ENCODE peak calls at places on chromosome 2, in eight cellular contexts. I, O, A, K, T, E, V and X are unnamed samples.

GRCh38 chr2:191572319-191572718 is 105.6 kb upstream of the NABP1 start:
- DNase-seq in O (no peak), K (no peak), A (no peak), V (no peak), E (no peak), T (no peak), I (no peak), X (no peak)

GRCh38 chr2:237581326-237581725 is 9.2 kb downstream of the RAB17 start:
- DNase-seq in O (no peak), A (no peak), I (no peak), K (no peak), E (no peak), V (no peak), T (no peak), X (no peak)

GRCh38 chr2:145751634-145752033 is 1231.7 kb upstream of the ZEB2 start:
- DNase-seq in O (no peak), V (peak; percentile 59), T (peak; percentile 66), A (no peak), I (peak; percentile 82), K (peak; percentile 8), E (no peak), X (no peak)

GRCh38 chr2:197209742-197210408 is 100.7 kb downstream of the ANKRD44 start:
- DNase-seq in T (peak; percentile 53), O (no peak), E (no peak), I (no peak), A (no peak), K (no peak), V (no peak), X (no peak)

GRCh38 chr2:48483916-48484315 is 46.0 kb upstream of the STON1 start:
- DNase-seq in K (no peak), I (no peak), A (no peak), E (no peak), T (no peak), O (no peak), V (no peak), X (no peak)

GRCh38 chr2:148813603-148814065 is 61.4 kb upstream of the KIF5C start:
- DNase-seq in I (no peak), K (peak; percentile 28), A (no peak), T (no peak), O (no peak), E (peak; percentile 35), V (no peak), X (no peak)

GRCh38 chr2:235614176-235614860 is 120.5 kb downstream of the AGAP1 start:
- DNase-seq in I (no peak), T (no peak), V (no peak), O (no peak), A (no peak), E (no peak), K (no peak), X (no peak)

GRCh38 chr2:113141451-113141850 is 14.1 kb downstream of the IL1RN start:
- DNase-seq in K (no peak), E (no peak), V (no peak), O (no peak), T (no peak), A (no peak), I (no peak), X (no peak)

GRCh38 chr2:224308267-224308911 is 93.5 kb downstream of the FAM124B start:
- DNase-seq in A (no peak), K (no peak), V (no peak), T (no peak), I (no peak), E (no peak), O (no peak), X (no peak)

GRCh38 chr2:26454561-26455001 is 23.3 kb downstream of the OTOF start:
- DNase-seq in T (no peak), K (no peak), I (no peak), O (no peak), A (no peak), E (no peak), V (no peak), X (no peak)

GRCh38 chr2:214865400-214865799 is 55.9 kb upstream of the BARD1 start:
- DNase-seq in I (no peak), V (no peak), K (no peak), O (no peak), A (no peak), T (no peak), E (no peak), X (no peak)

GRCh38 chr2:105235388-105236059 is 6.0 kb upstream of the GPR45 start:
- DNase-seq in O (peak; percentile 11), V (peak; percentile 51), I (peak; percentile 82), K (peak; percentile 84), T (peak; percentile 64), A (peak; percentile 46), E (peak; percentile 20), X (peak; percentile 33)

GRCh38 chr2:197241590-197241989 is 69.0 kb downstream of the ANKRD44 start:
- DNase-seq in T (no peak), A (no peak), E (no peak), I (no peak), K (no peak), O (no peak), V (no peak), X (no peak)

GRCh38 chr2:234355052-234355720 is 141.7 kb downstream of the ARL4C start:
- DNase-seq in I (no peak), K (no peak), E (no peak), A (no peak), V (no peak), T (no peak), O (no peak), X (no peak)

GRCh38 chr2:109173311-109174171 is 44.5 kb downstream of the SH3RF3 start:
- DNase-seq in K (no peak), E (no peak), V (no peak), T (no peak), O (no peak), I (peak; percentile 79), A (peak; percentile 15), X (no peak)

GRCh38 chr2:25279091-25279651 is 62.6 kb downstream of the DNMT3A start:
- DNase-seq in V (no peak), A (no peak), K (no peak), E (no peak), T (peak; percentile 93), O (no peak), I (no peak), X (peak; percentile 41)

GRCh38 chr2:127695491-127696472 is 5.5 kb upstream of the SFT2D3 start:
- DNase-seq in V (no peak), K (peak; percentile 59), I (peak; percentile 46), A (no peak), E (no peak), T (peak; percentile 39), O (peak; percentile 14), X (no peak)

GRCh38 chr2:151827564-151828142 is 568 bp downstream of the ARL5A start:
- DNase-seq in K (peak; percentile 18), A (peak; percentile 23), O (no peak), V (no peak), E (peak; percentile 5), I (peak; percentile 35), T (peak; percentile 11), X (no peak)

GRCh38 chr2:51068237-51068636 is 36.3 kb upstream of the NRXN1 start:
- DNase-seq in V (no peak), A (no peak), E (no peak), K (no peak), I (no peak), O (no peak), T (no peak), X (no peak)

GRCh38 chr2:190199530-190199929 is 120.1 kb downstream of the HIBCH start:
- DNase-seq in T (no peak), E (no peak), V (no peak), A (no peak), O (no peak), K (no peak), I (no peak), X (no peak)

GRCh38 chr2:139067874-139068273 is 287.7 kb upstream of the NXPH2 start:
- DNase-seq in K (no peak), I (no peak), E (no peak), T (no peak), O (no peak), A (no peak), V (no peak), X (no peak)

GRCh38 chr2:235008584-235009044 is 56.8 kb downstream of the SH3BP4 start:
- DNase-seq in V (no peak), K (no peak), T (peak; percentile 93), I (no peak), E (no peak), O (no peak), A (peak; percentile 5), X (no peak)

GRCh38 chr2:168711091-168711490 is 91.3 kb upstream of the NOSTRIN start:
- DNase-seq in T (no peak), V (no peak), O (no peak), E (no peak), K (no peak), A (no peak), I (no peak), X (no peak)

GRCh38 chr2:164014068-164014577 is 278.3 kb upstream of the FIGN start:
- DNase-seq in O (no peak), T (no peak), I (no peak), E (no peak), A (no peak), K (no peak), V (no peak), X (no peak)

GRCh38 chr2:60413819-60414178 is 139.7 kb downstream of the BCL11A start:
- DNase-seq in V (no peak), I (no peak), E (no peak), A (no peak), T (no peak), K (no peak), O (no peak), X (no peak)

GRCh38 chr2:122094557-122094956 is 339.1 kb downstream of the TSN start:
- DNase-seq in A (no peak), T (no peak), K (no peak), V (no peak), E (no peak), I (no peak), O (no peak), X (no peak)

GRCh38 chr2:65514555-65515195 is 82.3 kb upstream of the SPRED2 start:
- DNase-seq in K (no peak), E (no peak), V (peak; percentile 9), I (peak; percentile 30), A (no peak), O (no peak), T (peak; percentile 62), X (peak; percentile 19)

GRCh38 chr2:241092677-241093076 is 9.4 kb downstream of the MTERF4 start:
- DNase-seq in K (no peak), V (no peak), I (no peak), T (no peak), O (no peak), E (no peak), A (no peak), X (no peak)